ENCODE peak calls at places on chromosome 18, in nine cellular contexts. C, U, M, G, Z, F, W, Q and V are unnamed samples.

GRCh38 chr18:5964996-5965395 is 69.7 kb upstream of the TMEM200C start:
- DNase-seq in C (no peak), U (no peak), M (no peak), G (peak; percentile 12), Z (no peak), F (no peak), W (no peak), Q (no peak), V (no peak)

GRCh38 chr18:26429535-26429934 is 118.8 kb downstream of the KCTD1 start:
- DNase-seq in C (no peak), U (peak; percentile 50), M (no peak), G (peak; percentile 26), Z (no peak), F (peak; percentile 68), W (no peak), Q (peak; percentile 56), V (no peak)

GRCh38 chr18:41974661-41975286 is 19.7 kb downstream of the PIK3C3 start:
- DNase-seq in C (no peak), U (no peak), M (no peak), G (no peak), Z (no peak), F (no peak), W (no peak), Q (no peak), V (no peak)

GRCh38 chr18:35836932-35837331 is 135.5 kb upstream of the RMP24 start:
- DNase-seq in C (no peak), U (no peak), M (no peak), G (no peak), Z (no peak), F (no peak), W (no peak), Q (no peak), V (no peak)

GRCh38 chr18:9642799-9643445 is 28.6 kb upstream of the PPP4R1 start:
- DNase-seq in C (no peak), U (no peak), M (no peak), G (no peak), Z (no peak), F (no peak), W (no peak), Q (no peak), V (no peak)

GRCh38 chr18:48885266-48885950 is 65.4 kb downstream of the SMAD7 start:
- DNase-seq in C (peak; percentile 75), U (peak; percentile 41), M (no peak), G (no peak), Z (no peak), F (no peak), W (no peak), Q (no peak), V (peak; percentile 51)

GRCh38 chr18:54127759-54128378 is 96.6 kb downstream of the MBD2 start:
- DNase-seq in C (no peak), U (no peak), M (peak; percentile 29), G (peak; percentile 21), Z (no peak), F (peak; percentile 15), W (peak; percentile 43), Q (no peak), V (no peak)

GRCh38 chr18:8121942-8122480 is 487.2 kb upstream of the RAB12 start:
- DNase-seq in C (no peak), U (no peak), M (no peak), G (no peak), Z (no peak), F (peak; percentile 65), W (peak; percentile 15), Q (no peak), V (no peak)

GRCh38 chr18:55534547-55534946 is 53.4 kb downstream of the TCF4 start:
- DNase-seq in C (no peak), U (no peak), M (no peak), G (no peak), Z (no peak), F (no peak), W (no peak), Q (no peak), V (no peak)